ENCODE peak calls at places on chromosomes 12 and 14, in seven cellular contexts. J is fibroblast of the conjunctiva; O is islet precursor cell; R is RWPE1; Y is AG08395; Q is fibroblast of the aortic adventitia; S is stimulated activated CD8-positive, alpha-beta memory T cell treated with anti-CD3 and anti-CD28 coated beads, Interleukin-4, amount 100 ng/mL, for 4 hours. X is an unnamed sample.
A peak's percentile ranks its signal among the peaks of the same experiment; 100 is the strongest.

GRCh38 chr12:121792607-121793500 is 634 bp downstream of the RHOF start:
- DNase-seq in O (peak; percentile 84), S (no peak), Y (no peak), J (no peak), R (no peak), Q (no peak), X (no peak)

GRCh38 chr14:61403411-61403810 is 82.0 kb downstream of the PRKCH start:
- DNase-seq in O (no peak), Y (no peak), S (no peak), J (no peak), R (no peak), Q (no peak), X (no peak)

GRCh38 chr12:2358986-2359658 is 306.3 kb downstream of the CACNA1C start:
- DNase-seq in R (no peak), J (no peak), Q (peak; percentile 32), Y (no peak), S (no peak), O (peak; percentile 51), X (no peak)

GRCh38 chr12:80443974-80444666 is at the start of gene PTPRQ:
- DNase-seq in Y (no peak), R (no peak), S (no peak), Q (peak; percentile 77), O (no peak), J (no peak), X (peak; percentile 53)

GRCh38 chr12:42935756-42936155 is 346.2 kb upstream of the PRICKLE1 start:
- DNase-seq in S (no peak), R (peak; percentile 56), O (no peak), J (no peak), Y (no peak), Q (no peak), X (no peak)

GRCh38 chr12:4119157-4119761 is 154.3 kb upstream of the CCND2 start:
- DNase-seq in R (no peak), O (peak; percentile 25), S (no peak), Q (no peak), Y (no peak), J (no peak), X (no peak)

GRCh38 chr12:70196732-70197361 is 46.4 kb upstream of the CNOT2 start:
- DNase-seq in Y (no peak), Q (peak; percentile 19), O (no peak), J (peak; percentile 3), R (no peak), S (no peak), X (peak; percentile 18)

GRCh38 chr12:2057041-2057792 is 4.4 kb downstream of the CACNA1C start:
- DNase-seq in J (peak; percentile 37), Y (peak; percentile 34), S (no peak), Q (peak; percentile 68), O (peak; percentile 95), R (no peak), X (peak; percentile 66)

GRCh38 chr14:102757646-102758045 is 19.6 kb upstream of the TRAF3 start:
- DNase-seq in S (no peak), R (no peak), Q (no peak), O (no peak), J (no peak), Y (no peak), X (no peak)

GRCh38 chr12:67910360-67911292 is 78.6 kb upstream of the IFNG-AS1 start:
- DNase-seq in R (peak; percentile 78), Q (peak; percentile 91), J (peak; percentile 59), Y (peak; percentile 86), O (no peak), S (no peak), X (peak; percentile 73)

GRCh38 chr12:54463034-54463433 is 10.4 kb downstream of the GTSF1 start:
- DNase-seq in S (no peak), O (no peak), J (peak; percentile 79), Y (peak; percentile 77), R (peak; percentile 23), Q (peak; percentile 94), X (peak; percentile 92)

GRCh38 chr12:52600475-52600874 is 788 bp downstream of the KRT72 start:
- DNase-seq in O (no peak), Y (no peak), J (no peak), R (no peak), Q (no peak), S (no peak), X (no peak)

GRCh38 chr14:36300337-36300736 is 20.1 kb downstream of the MBIP start:
- DNase-seq in R (no peak), Y (no peak), Q (no peak), J (no peak), S (no peak), O (no peak), X (peak; percentile 12)

GRCh38 chr14:53278602-53279506 is 125.7 kb upstream of the DDHD1 start:
- DNase-seq in R (peak; percentile 19), Y (no peak), S (no peak), J (peak; percentile 26), O (no peak), Q (peak; percentile 5), X (peak; percentile 60)

GRCh38 chr14:33475623-33476022 is 475.3 kb downstream of the EGLN3 start:
- DNase-seq in Q (peak; percentile 18), J (no peak), S (no peak), R (peak; percentile 23), Y (no peak), O (peak; percentile 83), X (peak; percentile 79)

GRCh38 chr12:128959931-128960330 is 106.7 kb downstream of the GLT1D1 start:
- DNase-seq in Y (no peak), Q (no peak), O (no peak), R (no peak), J (no peak), S (no peak), X (no peak)

GRCh38 chr12:94753071-94753779 is 102.9 kb upstream of the TMCC3 start:
- DNase-seq in J (no peak), O (no peak), Y (no peak), Q (peak; percentile 45), R (peak; percentile 9), S (no peak), X (peak; percentile 23)

X was measured in fibroblast of pulmonary artery.